ENCODE peak calls at places on chromosomes 2 and 18, in five cellular contexts. K, M, G, V and X are unnamed samples.

GRCh38 chr2:55144922-55145820 is 86.9 kb downstream of the CLHC1 start:
- DNase-seq in V (no peak), K (no peak), G (no peak), M (no peak), X (no peak)

GRCh38 chr2:128325665-128326181 is 7.1 kb upstream of the HS6ST1 start:
- DNase-seq in K (no peak), V (no peak), M (no peak), G (no peak), X (peak)

GRCh38 chr18:49006641-49007136 is 55.9 kb upstream of the SMAD7 start:
- DNase-seq in V (no peak), K (no peak), M (no peak), G (no peak), X (no peak)

GRCh38 chr18:57980573-57981348 is 63.3 kb upstream of the NEDD4L start:
- DNase-seq in M (no peak), K (no peak), G (no peak), V (no peak), X (no peak)

GRCh38 chr2:198283149-198283548 is 478.8 kb downstream of the PLCL1 start:
- DNase-seq in G (no peak), V (no peak), K (no peak), M (peak), X (no peak)

GRCh38 chr2:189143930-189144329 is 35.6 kb downstream of the COL5A2 start:
- DNase-seq in K (no peak), V (no peak), G (peak), M (no peak), X (no peak)

GRCh38 chr2:190216829-190217228 is 102.8 kb downstream of the HIBCH start:
- DNase-seq in M (no peak), V (peak), G (peak), K (no peak), X (no peak)

GRCh38 chr2:43399515-43400245 is 173.3 kb upstream of the ZFP36L2 start:
- DNase-seq in K (no peak), M (peak), V (no peak), G (peak), X (no peak)

GRCh38 chr2:16117021-16117700 is 176.8 kb downstream of the MYCN start:
- DNase-seq in G (no peak), M (no peak), K (no peak), V (no peak), X (no peak)

GRCh38 chr2:227774011-227774624 is 28.4 kb downstream of the SCYGR8 start:
- DNase-seq in V (no peak), G (no peak), K (no peak), M (no peak), X (no peak)

GRCh38 chr2:231684314-231685223 is 23.8 kb upstream of the PTMA start:
- DNase-seq in K (no peak), G (no peak), V (no peak), M (no peak), X (no peak)

GRCh38 chr2:240624950-240625621 is at the start of gene GPR35:
- DNase-seq in K (peak), V (no peak), M (peak), G (peak), X (no peak)

GRCh38 chr2:238929242-238930081 is 81.6 kb downstream of the TWIST2 start:
- DNase-seq in M (no peak), K (peak), V (no peak), G (peak), X (peak)

GRCh38 chr2:226661789-226662545 is 137.7 kb downstream of the IRS1 start:
- DNase-seq in K (no peak), G (peak), M (peak), V (no peak), X (no peak)

GRCh38 chr18:1510542-1511179 is 606.0 kb downstream of the ADCYAP1 start:
- DNase-seq in K (no peak), G (no peak), V (no peak), M (no peak), X (no peak)

GRCh38 chr18:50097702-50098101 is 97.2 kb downstream of the MYO5B start:
- DNase-seq in V (no peak), G (peak), K (no peak), M (peak), X (no peak)

GRCh38 chr2:120959426-120959825 is 223.8 kb downstream of the GLI2 start:
- DNase-seq in M (no peak), V (no peak), K (no peak), G (no peak), X (no peak)

GRCh38 chr2:348517-348916 is 60.6 kb upstream of the ALKAL2 start:
- DNase-seq in M (peak), V (no peak), K (no peak), G (no peak), X (no peak)

GRCh38 chr2:119820275-119820674 is 60.6 kb downstream of the PTPN4 start:
- DNase-seq in G (peak), K (no peak), M (peak), V (no peak), X (no peak)

GRCh38 chr2:96773922-96774321 is 13.2 kb downstream of the CNNM4 start:
- DNase-seq in K (peak), V (no peak), M (no peak), G (no peak), X (no peak)

GRCh38 chr2:97718051-97718882 is 4.9 kb downstream of the ZAP70 start:
- DNase-seq in K (peak), M (no peak), V (no peak), G (no peak), X (no peak)

GRCh38 chr2:53407363-53408080 is 360.1 kb upstream of the CHAC2 start:
- DNase-seq in V (no peak), M (peak), G (no peak), K (no peak), X (no peak)

GRCh38 chr2:176121377-176122111 is 975 bp upstream of the HOXD9 start:
- DNase-seq in V (no peak), G (no peak), M (no peak), K (peak), X (no peak)

GRCh38 chr2:26157580-26157979 is 15.3 kb upstream of the GAREM2 start:
- DNase-seq in G (no peak), K (no peak), M (no peak), V (no peak), X (no peak)